ENCODE peak calls at places on chromosomes 3 and 15, in nine cellular contexts. D, P, G, J, F, M, L, B and H are unnamed samples.
A peak's percentile ranks its signal among the peaks of the same experiment; 100 is the strongest.

GRCh38 chr3:136351351-136351750 is 101.2 kb downstream of the PCCB start:
- DNase-seq in D (no peak), P (no peak), G (no peak), J (no peak), F (no peak), M (no peak), L (no peak), B (no peak), H (peak; percentile 22)

GRCh38 chr3:58063424-58063823 is 55.2 kb downstream of the FLNB start:
- DNase-seq in D (no peak), P (no peak), G (peak; percentile 72), J (peak; percentile 53), F (peak; percentile 67), M (no peak), L (no peak), B (no peak), H (peak; percentile 41)

GRCh38 chr3:125129512-125129962 is 73.7 kb upstream of the HEG1 start:
- DNase-seq in D (peak; percentile 98), P (no peak), G (peak; percentile 68), J (peak; percentile 99), F (peak; percentile 98), M (no peak), L (peak; percentile 98), B (peak; percentile 90), H (peak; percentile 98)

GRCh38 chr15:69852482-69853275 is 245.0 kb downstream of the TLE3 start:
- DNase-seq in D (peak; percentile 24), P (no peak), G (no peak), J (peak; percentile 3), F (peak; percentile 26), M (no peak), L (peak; percentile 70), B (peak; percentile 19), H (no peak)

GRCh38 chr3:75171632-75172230 is 492.4 kb upstream of the FRG2C start:
- DNase-seq in D (no peak), P (no peak), G (no peak), J (no peak), F (peak; percentile 4), M (peak; percentile 11), L (no peak), B (peak; percentile 1), H (peak; percentile 1)

GRCh38 chr3:7190094-7190493 is 329.2 kb downstream of the GRM7 start:
- DNase-seq in D (no peak), P (no peak), G (no peak), J (no peak), F (peak; percentile 38), M (no peak), L (no peak), B (no peak), H (no peak)

GRCh38 chr3:149936812-149937230 is 33.9 kb downstream of the PFN2 start:
- DNase-seq in D (no peak), P (no peak), G (peak; percentile 16), J (peak; percentile 54), F (peak; percentile 65), M (peak; percentile 39), L (peak; percentile 52), B (no peak), H (peak; percentile 63)

GRCh38 chr15:41161336-41161735 is 45.3 kb upstream of the INO80 start:
- DNase-seq in D (no peak), P (no peak), G (no peak), J (no peak), F (no peak), M (no peak), L (no peak), B (no peak), H (no peak)

GRCh38 chr3:185103359-185104127 is 49.3 kb downstream of the C3orf70 start:
- DNase-seq in D (no peak), P (no peak), G (no peak), J (no peak), F (no peak), M (no peak), L (no peak), B (no peak), H (no peak)

GRCh38 chr3:196569003-196569516 is 600 bp downstream of the FBXO45 start:
- DNase-seq in D (peak; percentile 24), P (peak; percentile 69), G (no peak), J (peak; percentile 24), F (peak; percentile 57), M (peak; percentile 71), L (peak; percentile 4), B (no peak), H (peak; percentile 20)

GRCh38 chr3:15386352-15386751 is 41.0 kb downstream of the METTL6 start:
- DNase-seq in D (no peak), P (no peak), G (no peak), J (no peak), F (no peak), M (peak; percentile 34), L (no peak), B (no peak), H (no peak)

GRCh38 chr15:31069360-31070000 is 32.0 kb downstream of the TRPM1 start:
- DNase-seq in D (no peak), P (no peak), G (no peak), J (no peak), F (no peak), M (no peak), L (no peak), B (peak; percentile 57), H (no peak)

GRCh38 chr3:66378256-66378655 is 122.6 kb downstream of the LRIG1 start:
- DNase-seq in D (no peak), P (no peak), G (no peak), J (no peak), F (no peak), M (peak; percentile 57), L (no peak), B (no peak), H (no peak)

GRCh38 chr3:192899540-192899982 is 18.1 kb downstream of the MB21D2 start:
- DNase-seq in D (no peak), P (no peak), G (no peak), J (peak; percentile 77), F (peak; percentile 97), M (no peak), L (peak; percentile 76), B (no peak), H (peak; percentile 73)

GRCh38 chr3:78820497-78820896 is 947.3 kb downstream of the ROBO1 start:
- DNase-seq in D (no peak), P (no peak), G (no peak), J (no peak), F (no peak), M (no peak), L (no peak), B (no peak), H (peak; percentile 53)

GRCh38 chr3:38651153-38651789 is 1.8 kb upstream of the SCN5A start:
- DNase-seq in D (no peak), P (no peak), G (peak; percentile 56), J (peak; percentile 57), F (peak; percentile 73), M (peak; percentile 55), L (no peak), B (no peak), H (peak; percentile 75)

GRCh38 chr3:49017978-49018706 is at the start of gene DALRD3:
- DNase-seq in D (peak; percentile 22), P (no peak), G (peak; percentile 62), J (peak; percentile 55), F (peak; percentile 71), M (peak; percentile 85), L (no peak), B (no peak), H (peak; percentile 75)

GRCh38 chr3:62135731-62136130 is 237.6 kb downstream of the FEZF2 start:
- DNase-seq in D (no peak), P (no peak), G (no peak), J (peak; percentile 28), F (no peak), M (no peak), L (no peak), B (no peak), H (peak; percentile 83)

GRCh38 chr15:95843241-95843851 is 487.2 kb upstream of the NR2F2 start:
- DNase-seq in D (peak; percentile 18), P (no peak), G (no peak), J (peak; percentile 90), F (peak; percentile 11), M (no peak), L (no peak), B (peak; percentile 59), H (peak; percentile 88)

GRCh38 chr15:29324746-29325145 is 55.1 kb upstream of the NSMCE3 start:
- DNase-seq in D (no peak), P (no peak), G (no peak), J (no peak), F (no peak), M (no peak), L (no peak), B (no peak), H (no peak)

GRCh38 chr3:35908366-35909232 is 269.3 kb downstream of the ARPP21 start:
- DNase-seq in D (peak; percentile 56), P (peak; percentile 73), G (no peak), J (peak; percentile 80), F (peak; percentile 65), M (peak; percentile 76), L (peak; percentile 43), B (no peak), H (peak; percentile 86)

GRCh38 chr3:197811343-197811742 is 20.3 kb downstream of the LRCH3 start:
- DNase-seq in D (no peak), P (no peak), G (peak; percentile 75), J (peak; percentile 79), F (no peak), M (no peak), L (no peak), B (peak; percentile 96), H (peak; percentile 58)

GRCh38 chr3:64163755-64164148 is 61.5 kb downstream of the PRICKLE2 start:
- DNase-seq in D (peak; percentile 93), P (no peak), G (no peak), J (peak; percentile 88), F (peak; percentile 80), M (no peak), L (no peak), B (peak; percentile 93), H (peak; percentile 42)

GRCh38 chr3:194871864-194872668 is 186.4 kb downstream of the FAM43A start:
- DNase-seq in D (no peak), P (no peak), G (no peak), J (peak; percentile 80), F (peak; percentile 79), M (no peak), L (no peak), B (peak; percentile 39), H (peak; percentile 83)

GRCh38 chr3:6860911-6861330 is at the start of gene GRM7:
- DNase-seq in D (no peak), P (no peak), G (peak; percentile 34), J (no peak), F (peak; percentile 55), M (no peak), L (no peak), B (no peak), H (no peak)

GRCh38 chr15:38874464-38874863 is 309.9 kb upstream of the RASGRP1 start:
- DNase-seq in D (no peak), P (no peak), G (no peak), J (no peak), F (no peak), M (no peak), L (no peak), B (no peak), H (no peak)

GRCh38 chr15:66505818-66506217 is 692 bp downstream of the ZWILCH start:
- DNase-seq in D (no peak), P (no peak), G (no peak), J (no peak), F (no peak), M (no peak), L (no peak), B (no peak), H (no peak)

GRCh38 chr3:170257145-170257544 is 34.9 kb downstream of the PRKCI start:
- DNase-seq in D (no peak), P (no peak), G (no peak), J (no peak), F (no peak), M (peak; percentile 34), L (no peak), B (no peak), H (no peak)

GRCh38 chr3:140176526-140176925 is 241.5 kb downstream of the CLSTN2 start:
- DNase-seq in D (peak; percentile 31), P (no peak), G (no peak), J (peak; percentile 29), F (peak; percentile 70), M (no peak), L (peak; percentile 1), B (no peak), H (peak; percentile 32)

GRCh38 chr15:66789029-66790025 is 87.3 kb downstream of the SMAD6 start:
- DNase-seq in D (peak; percentile 18), P (no peak), G (peak; percentile 56), J (peak; percentile 70), F (peak; percentile 42), M (peak; percentile 61), L (no peak), B (no peak), H (peak; percentile 75)

GRCh38 chr3:193906849-193907410 is 229.0 kb upstream of the HES1 start:
- DNase-seq in D (no peak), P (no peak), G (no peak), J (no peak), F (no peak), M (no peak), L (no peak), B (no peak), H (no peak)